ENCODE peak calls at places on chromosomes 6 and 20, in eight cellular contexts. One of them, this sample, is unnamed. For H3K4me1 and H3K27me3, the result is how much of the 10 kb centered on the place peaks cover.

GRCh38 chr6:47126647-47127339 is 84.7 kb upstream of the ADGRF1 start:
- DNase-seq in HCT116: no peak
- DNase-seq in CD8-positive, alpha-beta T cell: no peak
- DNase-seq in right lobe of liver: no peak
- DNase-seq in left lung: no peak
- DNase-seq in right cardiac atrium: no peak
- DNase-seq in fibroblast of lung: no peak
- DNase-seq in CD8-positive, alpha-beta memory T cell: no peak
- DNase-seq in this sample: no peak

GRCh38 chr6:139743629-139744028 is 369.2 kb upstream of the CITED2 start:
- DNase-seq in CD8-positive, alpha-beta memory T cell: no peak
- DNase-seq in fibroblast of lung: peak
- DNase-seq in HCT116: peak
- DNase-seq in left lung: no peak
- DNase-seq in right lobe of liver: no peak
- DNase-seq in CD8-positive, alpha-beta T cell: no peak
- DNase-seq in right cardiac atrium: no peak
- DNase-seq in this sample: no peak

GRCh38 chr20:41587956-41588355 is 30.2 kb downstream of the CHD6 start:
- DNase-seq in CD8-positive, alpha-beta memory T cell: no peak
- DNase-seq in HCT116: no peak
- DNase-seq in CD8-positive, alpha-beta T cell: no peak
- DNase-seq in fibroblast of lung: peak
- DNase-seq in left lung: no peak
- DNase-seq in right cardiac atrium: no peak
- DNase-seq in right lobe of liver: no peak
- DNase-seq in this sample: no peak

GRCh38 chr6:89611666-89612065 is 26.9 kb downstream of the LYRM2 start:
- DNase-seq in CD8-positive, alpha-beta T cell: no peak
- DNase-seq in right cardiac atrium: no peak
- DNase-seq in left lung: no peak
- DNase-seq in fibroblast of lung: peak
- DNase-seq in right lobe of liver: no peak
- DNase-seq in HCT116: no peak
- DNase-seq in CD8-positive, alpha-beta memory T cell: no peak
- DNase-seq in this sample: no peak

GRCh38 chr6:80335061-80335660 is 228.7 kb downstream of the BCKDHB start:
- DNase-seq in HCT116: no peak
- DNase-seq in right lobe of liver: no peak
- DNase-seq in left lung: no peak
- DNase-seq in fibroblast of lung: no peak
- DNase-seq in CD8-positive, alpha-beta T cell: no peak
- DNase-seq in CD8-positive, alpha-beta memory T cell: no peak
- DNase-seq in right cardiac atrium: no peak
- DNase-seq in this sample: no peak

GRCh38 chr6:132961610-132962009 is 147.2 kb downstream of the RPS12 start:
- DNase-seq in left lung: no peak
- DNase-seq in CD8-positive, alpha-beta T cell: no peak
- DNase-seq in right lobe of liver: no peak
- DNase-seq in right cardiac atrium: no peak
- DNase-seq in fibroblast of lung: no peak
- DNase-seq in CD8-positive, alpha-beta memory T cell: no peak
- DNase-seq in HCT116: no peak
- DNase-seq in this sample: no peak

GRCh38 chr20:19241440-19241839 is 29.0 kb downstream of the SLC24A3 start:
- DNase-seq in HCT116: no peak
- DNase-seq in CD8-positive, alpha-beta memory T cell: no peak
- DNase-seq in CD8-positive, alpha-beta T cell: no peak
- DNase-seq in left lung: no peak
- DNase-seq in fibroblast of lung: peak
- DNase-seq in right lobe of liver: no peak
- DNase-seq in right cardiac atrium: no peak
- DNase-seq in this sample: no peak

GRCh38 chr6:164010446-164011071 is 596.0 kb downstream of the QKI start:
- DNase-seq in right lobe of liver: no peak
- DNase-seq in right cardiac atrium: no peak
- DNase-seq in CD8-positive, alpha-beta memory T cell: no peak
- DNase-seq in HCT116: no peak
- DNase-seq in fibroblast of lung: peak
- DNase-seq in left lung: no peak
- DNase-seq in CD8-positive, alpha-beta T cell: no peak
- DNase-seq in this sample: no peak

GRCh38 chr20:21398109-21398480 is 769 bp upstream of the NKX2-4 start:
- DNase-seq in left lung: no peak
- DNase-seq in HCT116: no peak
- DNase-seq in CD8-positive, alpha-beta memory T cell: no peak
- DNase-seq in right lobe of liver: no peak
- DNase-seq in CD8-positive, alpha-beta T cell: no peak
- DNase-seq in right cardiac atrium: no peak
- DNase-seq in fibroblast of lung: no peak
- DNase-seq in this sample: no peak

GRCh38 chr6:117344444-117345291 is 79.3 kb downstream of the VGLL2 start:
- DNase-seq in right lobe of liver: no peak
- DNase-seq in fibroblast of lung: no peak
- DNase-seq in CD8-positive, alpha-beta T cell: no peak
- DNase-seq in right cardiac atrium: no peak
- DNase-seq in left lung: no peak
- DNase-seq in HCT116: no peak
- DNase-seq in CD8-positive, alpha-beta memory T cell: no peak
- DNase-seq in this sample: no peak

GRCh38 chr6:165689699-165690098 is 26.7 kb upstream of the PDE10A start:
- DNase-seq in HCT116: no peak
- DNase-seq in right lobe of liver: no peak
- DNase-seq in left lung: no peak
- DNase-seq in right cardiac atrium: no peak
- DNase-seq in fibroblast of lung: no peak
- DNase-seq in CD8-positive, alpha-beta T cell: no peak
- DNase-seq in CD8-positive, alpha-beta memory T cell: no peak
- DNase-seq in this sample: no peak

GRCh38 chr6:21597706-21598273 is 4.2 kb downstream of the SOX4 start:
- DNase-seq in right lobe of liver: no peak
- DNase-seq in CD8-positive, alpha-beta memory T cell: no peak
- DNase-seq in CD8-positive, alpha-beta T cell: no peak
- DNase-seq in fibroblast of lung: no peak
- DNase-seq in HCT116: no peak
- DNase-seq in right cardiac atrium: no peak
- DNase-seq in left lung: no peak
- DNase-seq in this sample: no peak

GRCh38 chr6:157025459-157025858 is 248.3 kb downstream of the ARID1B start:
- DNase-seq in CD8-positive, alpha-beta memory T cell: no peak
- DNase-seq in left lung: no peak
- DNase-seq in right lobe of liver: no peak
- DNase-seq in CD8-positive, alpha-beta T cell: no peak
- DNase-seq in fibroblast of lung: peak
- DNase-seq in right cardiac atrium: no peak
- DNase-seq in HCT116: no peak
- DNase-seq in this sample: no peak

GRCh38 chr6:408599-409102 is 17.1 kb downstream of the IRF4 start:
- DNase-seq in right cardiac atrium: peak
- DNase-seq in right lobe of liver: no peak
- DNase-seq in fibroblast of lung: peak
- DNase-seq in HCT116: peak
- DNase-seq in CD8-positive, alpha-beta T cell: no peak
- DNase-seq in CD8-positive, alpha-beta memory T cell: no peak
- DNase-seq in left lung: peak
- DNase-seq in this sample: no peak

GRCh38 chr20:7410150-7410549 is 530.1 kb downstream of the HAO1 start:
- DNase-seq in right cardiac atrium: no peak
- DNase-seq in right lobe of liver: no peak
- DNase-seq in HCT116: no peak
- DNase-seq in CD8-positive, alpha-beta T cell: no peak
- DNase-seq in fibroblast of lung: no peak
- DNase-seq in CD8-positive, alpha-beta memory T cell: no peak
- DNase-seq in left lung: no peak
- DNase-seq in this sample: no peak

GRCh38 chr6:132213732-132214131 is 187.5 kb downstream of the MOXD1 start:
- DNase-seq in CD8-positive, alpha-beta T cell: no peak
- DNase-seq in HCT116: no peak
- DNase-seq in CD8-positive, alpha-beta memory T cell: no peak
- DNase-seq in right lobe of liver: no peak
- DNase-seq in right cardiac atrium: no peak
- DNase-seq in fibroblast of lung: no peak
- DNase-seq in left lung: no peak
- DNase-seq in this sample: no peak

GRCh38 chr20:1150218-1150617 is 31.8 kb downstream of the PSMF1 start:
- DNase-seq in right cardiac atrium: no peak
- DNase-seq in left lung: no peak
- DNase-seq in HCT116: no peak
- DNase-seq in fibroblast of lung: peak
- DNase-seq in CD8-positive, alpha-beta memory T cell: no peak
- DNase-seq in CD8-positive, alpha-beta T cell: no peak
- DNase-seq in right lobe of liver: no peak
- DNase-seq in this sample: no peak

GRCh38 chr6:75024796-75025195 is 181.1 kb downstream of the COL12A1 start:
- DNase-seq in CD8-positive, alpha-beta T cell: no peak
- DNase-seq in right lobe of liver: no peak
- DNase-seq in CD8-positive, alpha-beta memory T cell: no peak
- DNase-seq in fibroblast of lung: peak
- DNase-seq in right cardiac atrium: no peak
- DNase-seq in left lung: no peak
- DNase-seq in HCT116: no peak
- DNase-seq in this sample: no peak

GRCh38 chr6:43953794-43954310 is 173.4 kb downstream of the MRPL14 start:
- DNase-seq in fibroblast of lung: no peak
- DNase-seq in CD8-positive, alpha-beta T cell: no peak
- DNase-seq in CD8-positive, alpha-beta memory T cell: no peak
- DNase-seq in right cardiac atrium: peak
- DNase-seq in left lung: no peak
- DNase-seq in HCT116: no peak
- DNase-seq in right lobe of liver: peak
- DNase-seq in this sample: no peak

GRCh38 chr20:6007094-6007528 is 46.7 kb downstream of the LRRN4 start:
- DNase-seq in right lobe of liver: no peak
- DNase-seq in CD8-positive, alpha-beta T cell: no peak
- DNase-seq in HCT116: no peak
- DNase-seq in CD8-positive, alpha-beta memory T cell: no peak
- DNase-seq in fibroblast of lung: no peak
- DNase-seq in right cardiac atrium: no peak
- DNase-seq in left lung: no peak
- DNase-seq in this sample: no peak

GRCh38 chr6:3227363-3228045 is at the start of gene TUBB2B:
- DNase-seq in CD8-positive, alpha-beta memory T cell: no peak
- DNase-seq in left lung: no peak
- DNase-seq in right cardiac atrium: peak
- DNase-seq in fibroblast of lung: peak
- DNase-seq in HCT116: no peak
- DNase-seq in CD8-positive, alpha-beta T cell: no peak
- DNase-seq in right lobe of liver: peak
- DNase-seq in this sample: no peak

GRCh38 chr20:25054995-25055629 is 2.8 kb downstream of the ACSS1 start:
- DNase-seq in right lobe of liver: no peak
- DNase-seq in CD8-positive, alpha-beta T cell: no peak
- DNase-seq in left lung: peak
- DNase-seq in CD8-positive, alpha-beta memory T cell: no peak
- DNase-seq in fibroblast of lung: peak
- DNase-seq in right cardiac atrium: no peak
- DNase-seq in HCT116: no peak
- DNase-seq in this sample: no peak

GRCh38 chr20:39429716-39430115 is 467.6 kb downstream of the DHX35 start:
- DNase-seq in left lung: no peak
- DNase-seq in CD8-positive, alpha-beta memory T cell: no peak
- DNase-seq in right cardiac atrium: peak
- DNase-seq in fibroblast of lung: no peak
- DNase-seq in HCT116: no peak
- DNase-seq in CD8-positive, alpha-beta T cell: no peak
- DNase-seq in right lobe of liver: no peak
- DNase-seq in this sample: no peak

GRCh38 chr6:36803482-36803881 is 35.8 kb downstream of the CPNE5 start:
- DNase-seq in HCT116: no peak
- DNase-seq in CD8-positive, alpha-beta T cell: no peak
- DNase-seq in right cardiac atrium: no peak
- DNase-seq in left lung: no peak
- DNase-seq in CD8-positive, alpha-beta memory T cell: no peak
- DNase-seq in fibroblast of lung: no peak
- DNase-seq in right lobe of liver: no peak
- DNase-seq in this sample: no peak
- H3K4me1 ChIP-seq in HCT116: under half
- H3K4me1 ChIP-seq in CD8-positive, alpha-beta T cell: under half
- H3K4me1 ChIP-seq in right cardiac atrium: under half
- H3K4me1 ChIP-seq in left lung: under half
- H3K4me1 ChIP-seq in CD8-positive, alpha-beta memory T cell: under half
- H3K4me1 ChIP-seq in fibroblast of lung: under half
- H3K4me1 ChIP-seq in right lobe of liver: under half
- H3K4me1 ChIP-seq in this sample: under half

DNA sequence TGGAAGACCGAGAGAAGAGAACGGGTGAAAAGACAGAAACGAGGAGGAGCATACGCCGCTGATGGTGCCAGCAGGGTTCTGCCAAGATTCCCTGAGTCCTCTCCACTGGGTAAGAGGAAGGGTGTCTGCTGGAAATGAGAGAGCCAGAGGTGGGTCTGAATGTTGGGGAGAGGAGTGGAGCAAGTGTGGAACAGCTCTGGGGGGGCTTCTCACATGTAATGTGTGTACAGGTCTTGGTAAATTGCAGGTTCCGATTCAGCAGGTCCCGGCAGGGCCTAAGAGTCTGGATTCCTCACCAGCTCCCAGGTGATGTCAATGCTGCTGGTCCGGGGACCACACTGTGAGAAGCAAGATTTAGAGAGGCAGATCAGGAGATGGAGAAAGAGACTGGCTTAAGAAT is 1.5 kb upstream of the EBF4 start:
- DNase-seq in fibroblast of lung: no peak
- DNase-seq in right cardiac atrium: no peak
- DNase-seq in CD8-positive, alpha-beta memory T cell: no peak
- DNase-seq in CD8-positive, alpha-beta T cell: no peak
- DNase-seq in left lung: no peak
- DNase-seq in right lobe of liver: no peak
- DNase-seq in HCT116: no peak
- DNase-seq in this sample: no peak
- H3K27me3 ChIP-seq in fibroblast of lung: under half
- H3K27me3 ChIP-seq in right cardiac atrium: under half
- H3K27me3 ChIP-seq in CD8-positive, alpha-beta memory T cell: under half
- H3K27me3 ChIP-seq in CD8-positive, alpha-beta T cell: under half
- H3K27me3 ChIP-seq in left lung: half or more
- H3K27me3 ChIP-seq in right lobe of liver: under half
- H3K27me3 ChIP-seq in HCT116: under half
- H3K27me3 ChIP-seq in this sample: under half

GRCh38 chr20:46057856-46058655 is 29.0 kb downstream of the SLC12A5 start:
- DNase-seq in CD8-positive, alpha-beta memory T cell: no peak
- DNase-seq in right lobe of liver: peak
- DNase-seq in HCT116: no peak
- DNase-seq in CD8-positive, alpha-beta T cell: no peak
- DNase-seq in left lung: peak
- DNase-seq in right cardiac atrium: peak
- DNase-seq in fibroblast of lung: peak
- DNase-seq in this sample: no peak
- H3K4me3 ChIP-seq in CD8-positive, alpha-beta memory T cell: no peak
- H3K4me3 ChIP-seq in right lobe of liver: no peak
- H3K4me3 ChIP-seq in HCT116: no peak
- H3K4me3 ChIP-seq in CD8-positive, alpha-beta T cell: no peak
- H3K4me3 ChIP-seq in left lung: no peak
- H3K4me3 ChIP-seq in right cardiac atrium: peak
- H3K4me3 ChIP-seq in fibroblast of lung: peak
- H3K4me3 ChIP-seq in this sample: peak

DNA sequence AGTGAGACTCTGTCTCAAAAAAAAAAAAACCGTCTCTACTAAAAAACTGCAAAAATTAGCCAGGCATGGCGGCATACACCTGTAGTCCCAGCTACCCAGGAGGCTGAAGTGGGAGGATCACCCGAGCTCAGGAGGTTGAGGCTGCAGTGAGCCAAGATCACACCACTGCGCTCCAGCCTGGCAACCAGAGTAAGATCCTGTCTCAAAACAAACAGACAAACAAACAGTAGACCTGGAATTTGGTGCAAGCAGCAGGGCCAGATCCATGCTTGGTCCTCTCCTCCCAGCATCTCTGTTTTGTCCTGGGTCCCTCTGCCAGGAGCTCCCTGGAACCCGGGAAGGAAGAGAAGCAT is 11.6 kb downstream of the RIPOR3 start:
- DNase-seq in CD8-positive, alpha-beta memory T cell: no peak
- DNase-seq in right cardiac atrium: no peak
- DNase-seq in HCT116: no peak
- DNase-seq in left lung: no peak
- DNase-seq in right lobe of liver: peak
- DNase-seq in fibroblast of lung: no peak
- DNase-seq in CD8-positive, alpha-beta T cell: no peak
- DNase-seq in this sample: no peak
- H3K4me1 ChIP-seq in CD8-positive, alpha-beta memory T cell: under half
- H3K4me1 ChIP-seq in right cardiac atrium: under half
- H3K4me1 ChIP-seq in HCT116: under half
- H3K4me1 ChIP-seq in left lung: under half
- H3K4me1 ChIP-seq in right lobe of liver: under half
- H3K4me1 ChIP-seq in fibroblast of lung: under half
- H3K4me1 ChIP-seq in CD8-positive, alpha-beta T cell: under half
- H3K4me1 ChIP-seq in this sample: under half